ENCODE peak calls at places on chromosome 4, in seven cellular contexts. O, N, L, T, U, E and A are unnamed samples.

GRCh38 chr4:124958812-124959211 is 246.3 kb upstream of the ANKRD50 start:
- DNase-seq in E (no peak), L (no peak), N (no peak), U (no peak), O (no peak), T (no peak), A (no peak)

GRCh38 chr4:59608466-59608865 is 1591.7 kb upstream of the ADGRL3 start:
- DNase-seq in L (no peak), N (no peak), E (no peak), T (no peak), O (no peak), U (peak; percentile 37), A (no peak)

GRCh38 chr4:188719794-188720193 is 580.6 kb downstream of the TRIML1 start:
- DNase-seq in T (no peak), L (no peak), E (no peak), N (no peak), U (no peak), O (no peak), A (no peak)

GRCh38 chr4:152211936-152212675 is 323.8 kb downstream of the FBXW7 start:
- DNase-seq in T (no peak), O (no peak), U (no peak), E (no peak), N (no peak), L (no peak), A (no peak)

GRCh38 chr4:37540486-37540885 is 145.7 kb downstream of the RELL1 start:
- DNase-seq in U (no peak), E (no peak), O (no peak), L (no peak), T (no peak), N (no peak), A (peak; percentile 30)

GRCh38 chr4:23877758-23878229 is 12.1 kb downstream of the PPARGC1A start:
- DNase-seq in O (no peak), U (peak; percentile 30), L (no peak), N (no peak), E (no peak), T (no peak), A (no peak)

GRCh38 chr4:41692717-41693345 is 55.7 kb downstream of the PHOX2B start:
- DNase-seq in U (peak; percentile 53), L (peak; percentile 20), O (peak; percentile 54), N (peak; percentile 17), T (peak; percentile 14), E (peak; percentile 54), A (peak; percentile 49)

GRCh38 chr4:82890913-82891727 is at the start of gene SEC31A:
- DNase-seq in U (peak; percentile 89), O (peak; percentile 97), N (peak; percentile 84), E (peak; percentile 94), T (peak; percentile 93), L (peak; percentile 97), A (peak; percentile 94)

GRCh38 chr4:8307126-8307525 is 37.6 kb downstream of the HTRA3 start:
- DNase-seq in T (no peak), U (no peak), O (peak; percentile 5), L (no peak), N (no peak), E (no peak), A (no peak)

GRCh38 chr4:87423313-87424031 is 1.1 kb downstream of the NUDT9 start:
- DNase-seq in E (no peak), L (no peak), T (no peak), O (peak; percentile 50), U (peak; percentile 34), N (no peak), A (no peak)

GRCh38 chr4:14180983-14181601 is 553.6 kb upstream of the BOD1L1 start:
- DNase-seq in T (no peak), L (no peak), O (no peak), N (no peak), E (no peak), U (no peak), A (peak; percentile 1)

GRCh38 chr4:74118600-74119351 is 19.8 kb upstream of the CXCL2 start:
- DNase-seq in E (no peak), N (no peak), L (no peak), T (no peak), U (no peak), O (no peak), A (no peak)

GRCh38 chr4:155566241-155566823 is 100.3 kb upstream of the GUCY1A1 start:
- DNase-seq in N (no peak), U (peak; percentile 94), E (no peak), T (no peak), O (no peak), L (no peak), A (no peak)

GRCh38 chr4:187270154-187270553 is 546.5 kb upstream of the FAT1 start:
- DNase-seq in O (no peak), L (no peak), N (no peak), E (no peak), T (no peak), U (no peak), A (no peak)

GRCh38 chr4:101251261-101251660 is 96.1 kb downstream of the PPP3CA start:
- DNase-seq in U (no peak), T (no peak), O (no peak), E (no peak), N (no peak), L (no peak), A (no peak)

GRCh38 chr4:113979157-113979972 is at the start of gene ARSJ:
- DNase-seq in E (peak; percentile 65), L (no peak), U (peak; percentile 88), T (no peak), O (peak; percentile 45), N (no peak), A (peak; percentile 37)

GRCh38 chr4:140137654-140138053 is 16.3 kb downstream of the MAML3 start:
- DNase-seq in N (no peak), E (no peak), T (no peak), L (no peak), O (no peak), U (peak; percentile 15), A (peak; percentile 56)

GRCh38 chr4:153257151-153257620 is 52.9 kb downstream of the TRIM2 start:
- DNase-seq in T (peak; percentile 43), O (no peak), N (no peak), L (peak; percentile 25), E (peak; percentile 24), U (peak; percentile 70), A (no peak)

GRCh38 chr4:31545755-31546154 is 825.6 kb downstream of the PCDH7 start:
- DNase-seq in O (no peak), L (no peak), N (no peak), E (no peak), T (no peak), U (no peak), A (no peak)

GRCh38 chr4:2790583-2791517 is 2.0 kb upstream of the SH3BP2 start:
- DNase-seq in O (no peak), U (no peak), L (no peak), T (no peak), N (no peak), E (peak; percentile 11), A (no peak)